ENCODE peak calls at places on chromosomes 7 and 10, in eight cellular contexts. Z is OCI-LY7, O is GM23338, S is hepatocyte, F is GM23248, A is MM.1S, C is HCT116, H is SK-N-SH. X is an unnamed sample.

GRCh38 chr7:93364806-93365205 is 132.6 kb downstream of the VPS50 start:
- DNase-seq in Z (no peak), O (no peak), S (no peak), F (no peak), A (peak; percentile 81), C (no peak), H (no peak), X (no peak)

GRCh38 chr7:64630496-64630895 is 35.4 kb upstream of the ZNF107 start:
- DNase-seq in Z (peak; percentile 75), O (peak; percentile 51), S (no peak), F (peak; percentile 56), A (no peak), C (peak; percentile 16), H (peak; percentile 47), X (peak; percentile 17)

GRCh38 chr7:30899630-30900029 is 12.0 kb upstream of the AQP1 start:
- DNase-seq in Z (no peak), O (no peak), S (no peak), F (no peak), A (no peak), C (no peak), H (no peak), X (no peak)

GRCh38 chr7:47933229-47933628 is 15.0 kb downstream of the PKD1L1 start:
- DNase-seq in Z (no peak), O (no peak), S (no peak), F (no peak), A (no peak), C (no peak), H (no peak), X (no peak)

GRCh38 chr7:128221929-128222403 is 19.1 kb upstream of the LEP start:
- DNase-seq in Z (no peak), O (no peak), S (peak; percentile 25), F (peak; percentile 91), A (no peak), C (peak; percentile 47), H (peak; percentile 69), X (peak; percentile 79)

GRCh38 chr7:6614941-6615737 is at the start of gene ZNF853:
- DNase-seq in Z (no peak), O (peak; percentile 64), S (peak; percentile 46), F (no peak), A (no peak), C (no peak), H (peak; percentile 93), X (no peak)

GRCh38 chr7:26525413-26526287 is 234.0 kb downstream of the SNX10 start:
- DNase-seq in Z (no peak), O (no peak), S (no peak), F (no peak), A (no peak), C (no peak), H (no peak), X (peak; percentile 12)

GRCh38 chr10:13056461-13057077 is 43.4 kb upstream of the OPTN start:
- DNase-seq in Z (no peak), O (peak; percentile 35), S (peak; percentile 50), F (peak; percentile 5), A (no peak), C (no peak), H (peak; percentile 64), X (peak; percentile 47)

GRCh38 chr10:21715531-21716195 is 181.6 kb downstream of the MLLT10 start:
- DNase-seq in Z (no peak), O (no peak), S (no peak), F (peak; percentile 54), A (no peak), C (peak; percentile 15), H (no peak), X (peak; percentile 41)

GRCh38 chr7:822692-823276 is 9.5 kb upstream of the SUN1 start:
- DNase-seq in Z (no peak), O (peak; percentile 83), S (no peak), F (no peak), A (no peak), C (no peak), H (no peak), X (no peak)

GRCh38 chr7:37921340-37921805 is 933 bp downstream of the EPDR1 start:
- DNase-seq in Z (no peak), O (peak; percentile 65), S (peak; percentile 50), F (peak; percentile 13), A (peak; percentile 72), C (no peak), H (peak; percentile 80), X (peak; percentile 48)

GRCh38 chr10:25026463-25026862 is 10.1 kb downstream of the THNSL1 start:
- DNase-seq in Z (no peak), O (no peak), S (no peak), F (no peak), A (peak; percentile 26), C (no peak), H (no peak), X (peak; percentile 18)

GRCh38 chr10:42491001-42491592 is 147.3 kb downstream of the ZNF33B start:
- DNase-seq in Z (no peak), O (no peak), S (no peak), F (peak; percentile 26), A (no peak), C (no peak), H (no peak), X (peak; percentile 4)

GRCh38 chr10:86336341-86336740 is 30.3 kb downstream of the GRID1 start:
- DNase-seq in Z (no peak), O (no peak), S (no peak), F (no peak), A (no peak), C (no peak), H (no peak), X (no peak)

GRCh38 chr7:32212321-32212720 is 142.1 kb upstream of the PDE1C start:
- DNase-seq in Z (no peak), O (no peak), S (no peak), F (no peak), A (no peak), C (no peak), H (no peak), X (no peak)

GRCh38 chr10:131892817-131893675 is 7.8 kb upstream of the PPP2R2D start:
- DNase-seq in Z (no peak), O (no peak), S (no peak), F (no peak), A (no peak), C (no peak), H (no peak), X (no peak)
- H2AFZ ChIP-seq in Z (no peak overlapping the region), O (no peak overlapping the region), S (no peak overlapping the region), F (no peak overlapping the region), A (no peak overlapping the region), C (no peak overlapping the region), H (no peak overlapping the region), X (no peak overlapping the region)

GRCh38 chr10:53489331-53489730 is 716.7 kb upstream of the MBL2 start:
- DNase-seq in Z (no peak), O (no peak), S (no peak), F (no peak), A (no peak), C (no peak), H (no peak), X (no peak)

GRCh38 chr10:53489783-53490182 is 717.2 kb upstream of the MBL2 start:
- DNase-seq in Z (no peak), O (no peak), S (no peak), F (no peak), A (no peak), C (no peak), H (no peak), X (no peak)

GRCh38 chr10:53487019-53487983 is 714.7 kb upstream of the MBL2 start:
- DNase-seq in Z (no peak), O (no peak), S (no peak), F (no peak), A (no peak), C (no peak), H (no peak), X (no peak)

GRCh38 chr10:53490553-53490952 is 718.0 kb upstream of the MBL2 start:
- DNase-seq in Z (no peak), O (no peak), S (no peak), F (no peak), A (no peak), C (no peak), H (no peak), X (no peak)

DNA sequence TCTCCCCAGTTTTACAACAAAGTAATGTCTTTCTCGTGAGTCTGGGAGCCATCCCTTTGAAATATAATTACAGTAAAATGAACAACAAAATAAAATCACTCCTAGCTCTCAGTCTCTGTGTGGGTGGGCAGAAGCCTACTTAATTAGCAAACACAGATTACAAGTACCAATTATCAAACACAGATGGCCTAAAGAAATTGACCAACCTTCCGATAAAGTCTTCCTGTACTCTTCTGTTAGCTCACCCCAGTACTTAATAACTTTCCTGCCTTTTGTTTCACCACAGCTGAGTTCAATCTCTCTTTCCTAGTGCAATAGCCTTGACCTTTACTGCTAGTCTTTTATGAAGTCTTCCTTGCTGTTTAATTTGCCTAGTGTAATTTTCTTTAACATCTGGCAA is 719.2 kb upstream of the MBL2 start:
- DNase-seq in Z (no peak), O (no peak), S (no peak), F (no peak), A (no peak), C (no peak), H (peak; percentile 24), X (no peak)
- H3K9me2 ChIP-seq in Z (no peaks in the 10 kb centered on the region), O (no peaks in the 10 kb centered on the region), S (no peaks in the 10 kb centered on the region), F (no peaks in the 10 kb centered on the region), A (no peaks in the 10 kb centered on the region), C (no peaks in the 10 kb centered on the region), H (no peaks in the 10 kb centered on the region), X (no peaks in the 10 kb centered on the region)

GRCh38 chr7:12674861-12675260 is 12.6 kb upstream of the ARL4A start:
- DNase-seq in Z (peak; percentile 38), O (peak; percentile 83), S (peak; percentile 46), F (peak; percentile 40), A (peak; percentile 76), C (no peak), H (peak; percentile 35), X (peak; percentile 57)

GRCh38 chr7:12674053-12674452 is 13.4 kb upstream of the ARL4A start:
- DNase-seq in Z (no peak), O (no peak), S (no peak), F (no peak), A (no peak), C (no peak), H (no peak), X (peak; percentile 70)

GRCh38 chr7:12670759-12671545 is 16.5 kb upstream of the ARL4A start:
- DNase-seq in Z (no peak), O (no peak), S (no peak), F (no peak), A (no peak), C (no peak), H (no peak), X (no peak)

GRCh38 chr7:12670071-12670729 is 17.2 kb upstream of the ARL4A start:
- DNase-seq in Z (no peak), O (no peak), S (peak; percentile 23), F (peak; percentile 42), A (no peak), C (no peak), H (no peak), X (no peak)
- H2AFZ ChIP-seq in Z (no peak overlapping the region), O (no peak overlapping the region), S (no peak overlapping the region), F (no peak overlapping the region), A (no peak overlapping the region), C (peak overlapping the region; percentile 31), H (no peak overlapping the region), X (no peak overlapping the region)

DNA sequence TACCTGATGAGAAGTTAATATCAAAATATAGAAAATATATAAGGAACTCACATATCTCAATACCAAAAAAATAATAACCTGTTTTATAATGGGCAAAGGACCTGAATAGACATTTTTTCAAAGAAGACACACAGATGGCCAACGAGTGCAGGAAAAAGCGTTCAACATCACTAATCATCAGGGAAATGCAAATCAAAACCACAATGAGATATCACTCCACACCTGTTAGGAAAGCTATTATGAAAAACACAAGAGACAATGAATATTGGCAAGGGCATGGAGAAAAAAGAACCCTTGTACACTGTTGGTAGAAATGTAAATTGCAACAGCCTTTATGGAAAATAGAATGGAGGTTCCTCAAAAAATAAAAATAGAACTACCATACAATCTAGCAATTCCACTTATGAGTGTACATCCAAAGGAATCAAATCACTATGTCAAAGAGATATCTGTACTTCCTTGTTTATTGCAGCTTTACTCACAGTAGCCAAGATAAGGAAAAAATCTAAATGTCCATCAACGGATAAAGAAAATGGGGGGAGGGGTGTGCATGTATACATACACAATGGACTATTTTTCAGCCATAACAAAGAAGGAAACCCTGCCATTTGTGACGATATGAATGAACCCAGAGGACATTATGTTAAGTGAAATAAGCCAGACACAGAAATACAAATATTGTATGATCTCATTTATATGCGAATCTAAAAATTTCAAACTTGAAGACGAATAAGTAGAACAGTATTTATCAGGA is 3.6 kb upstream of the ALOX5 start:
- DNase-seq in Z (peak; percentile 89), O (no peak), S (no peak), F (no peak), A (peak; percentile 43), C (no peak), H (no peak), X (no peak)
- H3K9me2 ChIP-seq in Z (no peaks in the 10 kb centered on the region), O (no peaks in the 10 kb centered on the region), S (no peaks in the 10 kb centered on the region), F (no peaks in the 10 kb centered on the region), A (no peaks in the 10 kb centered on the region), C (no peaks in the 10 kb centered on the region), H (no peaks in the 10 kb centered on the region), X (no peaks in the 10 kb centered on the region)

X was measured in PC-3.